ENCODE peak calls at places on chromosomes 12 and 14, in eight cellular contexts. One of them, this sample, is unnamed.

GRCh38 chr14:60722836-60723217 is 1.3 kb downstream of the SIX4 start:
- DNase-seq in thoracic aorta: no peak
- DNase-seq in fibroblast of mammary gland: peak; percentile 6
- DNase-seq in NCI-H1092 treated with DMSO at 0.1 percent for 48 hours: no peak
- DNase-seq in HEK293T: peak; percentile 37
- DNase-seq in cortex of kidney: no peak
- DNase-seq in posterior vena cava: no peak
- DNase-seq in stimulated activated CD4-positive, alpha-beta T cell treated with anti-CD3 and anti-CD28 coated beads, TNF-alpha, amount 100 ng/mL, for 1 hour: no peak
- DNase-seq in this sample: peak; percentile 11

GRCh38 chr14:23882884-23883283 is 70.7 kb upstream of the DHRS4 start:
- DNase-seq in fibroblast of mammary gland: no peak
- DNase-seq in cortex of kidney: no peak
- DNase-seq in posterior vena cava: no peak
- DNase-seq in stimulated activated CD4-positive, alpha-beta T cell treated with anti-CD3 and anti-CD28 coated beads, TNF-alpha, amount 100 ng/mL, for 1 hour: no peak
- DNase-seq in NCI-H1092 treated with DMSO at 0.1 percent for 48 hours: no peak
- DNase-seq in thoracic aorta: no peak
- DNase-seq in HEK293T: no peak
- DNase-seq in this sample: no peak

GRCh38 chr12:106084048-106084671 is 54.6 kb downstream of the NUAK1 start:
- DNase-seq in HEK293T: peak; percentile 65
- DNase-seq in cortex of kidney: no peak
- DNase-seq in posterior vena cava: no peak
- DNase-seq in NCI-H1092 treated with DMSO at 0.1 percent for 48 hours: no peak
- DNase-seq in fibroblast of mammary gland: peak; percentile 44
- DNase-seq in thoracic aorta: no peak
- DNase-seq in stimulated activated CD4-positive, alpha-beta T cell treated with anti-CD3 and anti-CD28 coated beads, TNF-alpha, amount 100 ng/mL, for 1 hour: no peak
- DNase-seq in this sample: no peak

GRCh38 chr14:23514009-23514962 is 37.3 kb downstream of the ZFHX2 start:
- DNase-seq in posterior vena cava: no peak
- DNase-seq in thoracic aorta: no peak
- DNase-seq in stimulated activated CD4-positive, alpha-beta T cell treated with anti-CD3 and anti-CD28 coated beads, TNF-alpha, amount 100 ng/mL, for 1 hour: no peak
- DNase-seq in cortex of kidney: no peak
- DNase-seq in NCI-H1092 treated with DMSO at 0.1 percent for 48 hours: peak; percentile 72
- DNase-seq in HEK293T: no peak
- DNase-seq in fibroblast of mammary gland: no peak
- DNase-seq in this sample: no peak

GRCh38 chr12:106594447-106594846 is 11.6 kb downstream of the RFX4 start:
- DNase-seq in NCI-H1092 treated with DMSO at 0.1 percent for 48 hours: no peak
- DNase-seq in cortex of kidney: no peak
- DNase-seq in HEK293T: no peak
- DNase-seq in fibroblast of mammary gland: no peak
- DNase-seq in posterior vena cava: no peak
- DNase-seq in stimulated activated CD4-positive, alpha-beta T cell treated with anti-CD3 and anti-CD28 coated beads, TNF-alpha, amount 100 ng/mL, for 1 hour: no peak
- DNase-seq in thoracic aorta: no peak
- DNase-seq in this sample: no peak

GRCh38 chr12:66662729-66663128 is 16.1 kb downstream of the GRIP1 start:
- DNase-seq in posterior vena cava: no peak
- DNase-seq in NCI-H1092 treated with DMSO at 0.1 percent for 48 hours: peak; percentile 53
- DNase-seq in stimulated activated CD4-positive, alpha-beta T cell treated with anti-CD3 and anti-CD28 coated beads, TNF-alpha, amount 100 ng/mL, for 1 hour: no peak
- DNase-seq in fibroblast of mammary gland: peak; percentile 62
- DNase-seq in cortex of kidney: no peak
- DNase-seq in thoracic aorta: no peak
- DNase-seq in HEK293T: no peak
- DNase-seq in this sample: peak; percentile 47

GRCh38 chr14:61130512-61131260 is 149.6 kb downstream of the SLC38A6 start:
- DNase-seq in thoracic aorta: no peak
- DNase-seq in HEK293T: no peak
- DNase-seq in cortex of kidney: no peak
- DNase-seq in fibroblast of mammary gland: no peak
- DNase-seq in posterior vena cava: no peak
- DNase-seq in NCI-H1092 treated with DMSO at 0.1 percent for 48 hours: peak; percentile 22
- DNase-seq in stimulated activated CD4-positive, alpha-beta T cell treated with anti-CD3 and anti-CD28 coated beads, TNF-alpha, amount 100 ng/mL, for 1 hour: no peak
- DNase-seq in this sample: no peak

GRCh38 chr14:89365071-89365801 is 51.8 kb downstream of the FOXN3 start:
- DNase-seq in thoracic aorta: no peak
- DNase-seq in HEK293T: no peak
- DNase-seq in stimulated activated CD4-positive, alpha-beta T cell treated with anti-CD3 and anti-CD28 coated beads, TNF-alpha, amount 100 ng/mL, for 1 hour: peak; percentile 13
- DNase-seq in fibroblast of mammary gland: peak; percentile 17
- DNase-seq in cortex of kidney: no peak
- DNase-seq in posterior vena cava: no peak
- DNase-seq in NCI-H1092 treated with DMSO at 0.1 percent for 48 hours: no peak
- DNase-seq in this sample: no peak

GRCh38 chr12:66459944-66460482 is 157.7 kb downstream of the HELB start:
- DNase-seq in thoracic aorta: no peak
- DNase-seq in cortex of kidney: no peak
- DNase-seq in NCI-H1092 treated with DMSO at 0.1 percent for 48 hours: no peak
- DNase-seq in stimulated activated CD4-positive, alpha-beta T cell treated with anti-CD3 and anti-CD28 coated beads, TNF-alpha, amount 100 ng/mL, for 1 hour: no peak
- DNase-seq in HEK293T: no peak
- DNase-seq in fibroblast of mammary gland: no peak
- DNase-seq in posterior vena cava: no peak
- DNase-seq in this sample: no peak

GRCh38 chr12:94429633-94430032 is 30.0 kb downstream of the CEP83 start:
- DNase-seq in cortex of kidney: no peak
- DNase-seq in thoracic aorta: no peak
- DNase-seq in posterior vena cava: no peak
- DNase-seq in stimulated activated CD4-positive, alpha-beta T cell treated with anti-CD3 and anti-CD28 coated beads, TNF-alpha, amount 100 ng/mL, for 1 hour: no peak
- DNase-seq in fibroblast of mammary gland: peak; percentile 12
- DNase-seq in NCI-H1092 treated with DMSO at 0.1 percent for 48 hours: no peak
- DNase-seq in HEK293T: no peak
- DNase-seq in this sample: no peak

GRCh38 chr12:58086006-58086405 is 144.6 kb downstream of the ATP23 start:
- DNase-seq in cortex of kidney: no peak
- DNase-seq in stimulated activated CD4-positive, alpha-beta T cell treated with anti-CD3 and anti-CD28 coated beads, TNF-alpha, amount 100 ng/mL, for 1 hour: no peak
- DNase-seq in NCI-H1092 treated with DMSO at 0.1 percent for 48 hours: no peak
- DNase-seq in thoracic aorta: no peak
- DNase-seq in HEK293T: no peak
- DNase-seq in posterior vena cava: no peak
- DNase-seq in fibroblast of mammary gland: no peak
- DNase-seq in this sample: no peak

GRCh38 chr12:18139254-18139653 is 49.3 kb upstream of the RERGL start:
- DNase-seq in fibroblast of mammary gland: no peak
- DNase-seq in thoracic aorta: no peak
- DNase-seq in cortex of kidney: no peak
- DNase-seq in posterior vena cava: no peak
- DNase-seq in stimulated activated CD4-positive, alpha-beta T cell treated with anti-CD3 and anti-CD28 coated beads, TNF-alpha, amount 100 ng/mL, for 1 hour: no peak
- DNase-seq in NCI-H1092 treated with DMSO at 0.1 percent for 48 hours: no peak
- DNase-seq in HEK293T: no peak
- DNase-seq in this sample: no peak

GRCh38 chr14:104524726-104525125 is 54.8 kb upstream of the C14orf180 start:
- DNase-seq in NCI-H1092 treated with DMSO at 0.1 percent for 48 hours: no peak
- DNase-seq in HEK293T: no peak
- DNase-seq in stimulated activated CD4-positive, alpha-beta T cell treated with anti-CD3 and anti-CD28 coated beads, TNF-alpha, amount 100 ng/mL, for 1 hour: no peak
- DNase-seq in fibroblast of mammary gland: no peak
- DNase-seq in thoracic aorta: no peak
- DNase-seq in posterior vena cava: peak; percentile 31
- DNase-seq in cortex of kidney: no peak
- DNase-seq in this sample: no peak

GRCh38 chr14:25759251-25759650 is 709.3 kb upstream of the STXBP6 start:
- DNase-seq in posterior vena cava: no peak
- DNase-seq in stimulated activated CD4-positive, alpha-beta T cell treated with anti-CD3 and anti-CD28 coated beads, TNF-alpha, amount 100 ng/mL, for 1 hour: no peak
- DNase-seq in HEK293T: no peak
- DNase-seq in NCI-H1092 treated with DMSO at 0.1 percent for 48 hours: no peak
- DNase-seq in thoracic aorta: no peak
- DNase-seq in cortex of kidney: no peak
- DNase-seq in fibroblast of mammary gland: no peak
- DNase-seq in this sample: no peak

GRCh38 chr14:23675906-23676305 is 39.7 kb downstream of the DHRS2 start:
- DNase-seq in NCI-H1092 treated with DMSO at 0.1 percent for 48 hours: no peak
- DNase-seq in fibroblast of mammary gland: no peak
- DNase-seq in stimulated activated CD4-positive, alpha-beta T cell treated with anti-CD3 and anti-CD28 coated beads, TNF-alpha, amount 100 ng/mL, for 1 hour: no peak
- DNase-seq in cortex of kidney: no peak
- DNase-seq in posterior vena cava: no peak
- DNase-seq in HEK293T: no peak
- DNase-seq in thoracic aorta: no peak
- DNase-seq in this sample: no peak

GRCh38 chr12:111747333-111747732 is 19.4 kb upstream of the ALDH2 start:
- DNase-seq in thoracic aorta: no peak
- DNase-seq in fibroblast of mammary gland: no peak
- DNase-seq in stimulated activated CD4-positive, alpha-beta T cell treated with anti-CD3 and anti-CD28 coated beads, TNF-alpha, amount 100 ng/mL, for 1 hour: no peak
- DNase-seq in cortex of kidney: no peak
- DNase-seq in HEK293T: no peak
- DNase-seq in NCI-H1092 treated with DMSO at 0.1 percent for 48 hours: no peak
- DNase-seq in posterior vena cava: no peak
- DNase-seq in this sample: no peak

GRCh38 chr12:109111775-109112491 is 4.5 kb upstream of the ACACB start:
- DNase-seq in cortex of kidney: no peak
- DNase-seq in fibroblast of mammary gland: peak; percentile 63
- DNase-seq in NCI-H1092 treated with DMSO at 0.1 percent for 48 hours: no peak
- DNase-seq in thoracic aorta: no peak
- DNase-seq in posterior vena cava: peak; percentile 90
- DNase-seq in HEK293T: peak; percentile 55
- DNase-seq in stimulated activated CD4-positive, alpha-beta T cell treated with anti-CD3 and anti-CD28 coated beads, TNF-alpha, amount 100 ng/mL, for 1 hour: no peak
- DNase-seq in this sample: peak; percentile 50

GRCh38 chr14:21680072-21680471 is 6.5 kb upstream of the OR4E1 start:
- DNase-seq in thoracic aorta: no peak
- DNase-seq in cortex of kidney: no peak
- DNase-seq in NCI-H1092 treated with DMSO at 0.1 percent for 48 hours: no peak
- DNase-seq in stimulated activated CD4-positive, alpha-beta T cell treated with anti-CD3 and anti-CD28 coated beads, TNF-alpha, amount 100 ng/mL, for 1 hour: no peak
- DNase-seq in posterior vena cava: no peak
- DNase-seq in fibroblast of mammary gland: peak; percentile 39
- DNase-seq in HEK293T: no peak
- DNase-seq in this sample: no peak

GRCh38 chr14:101027291-101027690 is 123.8 kb upstream of the RTL1 start:
- DNase-seq in cortex of kidney: no peak
- DNase-seq in fibroblast of mammary gland: no peak
- DNase-seq in stimulated activated CD4-positive, alpha-beta T cell treated with anti-CD3 and anti-CD28 coated beads, TNF-alpha, amount 100 ng/mL, for 1 hour: no peak
- DNase-seq in thoracic aorta: no peak
- DNase-seq in HEK293T: no peak
- DNase-seq in NCI-H1092 treated with DMSO at 0.1 percent for 48 hours: no peak
- DNase-seq in posterior vena cava: peak; percentile 61
- DNase-seq in this sample: no peak

GRCh38 chr12:54431911-54432814 is 13.1 kb upstream of the ITGA5 start:
- DNase-seq in NCI-H1092 treated with DMSO at 0.1 percent for 48 hours: no peak
- DNase-seq in posterior vena cava: peak; percentile 93
- DNase-seq in stimulated activated CD4-positive, alpha-beta T cell treated with anti-CD3 and anti-CD28 coated beads, TNF-alpha, amount 100 ng/mL, for 1 hour: no peak
- DNase-seq in cortex of kidney: no peak
- DNase-seq in HEK293T: no peak
- DNase-seq in fibroblast of mammary gland: peak; percentile 97
- DNase-seq in thoracic aorta: peak; percentile 83
- DNase-seq in this sample: peak; percentile 93

GRCh38 chr12:92505373-92506340 is 197.1 kb upstream of the PLEKHG7 start:
- DNase-seq in posterior vena cava: peak; percentile 84
- DNase-seq in cortex of kidney: no peak
- DNase-seq in HEK293T: no peak
- DNase-seq in NCI-H1092 treated with DMSO at 0.1 percent for 48 hours: peak; percentile 56
- DNase-seq in stimulated activated CD4-positive, alpha-beta T cell treated with anti-CD3 and anti-CD28 coated beads, TNF-alpha, amount 100 ng/mL, for 1 hour: no peak
- DNase-seq in fibroblast of mammary gland: peak; percentile 55
- DNase-seq in thoracic aorta: peak; percentile 5
- DNase-seq in this sample: no peak

GRCh38 chr12:39935275-39935674 is 170.6 kb downstream of the SLC2A13 start:
- DNase-seq in HEK293T: no peak
- DNase-seq in fibroblast of mammary gland: peak; percentile 80
- DNase-seq in posterior vena cava: no peak
- DNase-seq in NCI-H1092 treated with DMSO at 0.1 percent for 48 hours: no peak
- DNase-seq in stimulated activated CD4-positive, alpha-beta T cell treated with anti-CD3 and anti-CD28 coated beads, TNF-alpha, amount 100 ng/mL, for 1 hour: no peak
- DNase-seq in cortex of kidney: no peak
- DNase-seq in thoracic aorta: no peak
- DNase-seq in this sample: peak; percentile 6

GRCh38 chr12:8493084-8493483 is 20.2 kb upstream of the CLEC4D start:
- DNase-seq in posterior vena cava: no peak
- DNase-seq in cortex of kidney: no peak
- DNase-seq in NCI-H1092 treated with DMSO at 0.1 percent for 48 hours: no peak
- DNase-seq in HEK293T: no peak
- DNase-seq in fibroblast of mammary gland: no peak
- DNase-seq in stimulated activated CD4-positive, alpha-beta T cell treated with anti-CD3 and anti-CD28 coated beads, TNF-alpha, amount 100 ng/mL, for 1 hour: no peak
- DNase-seq in thoracic aorta: no peak
- DNase-seq in this sample: no peak

GRCh38 chr14:45664668-45665356 is 411.8 kb upstream of the MIS18BP1 start:
- DNase-seq in posterior vena cava: no peak
- DNase-seq in fibroblast of mammary gland: no peak
- DNase-seq in thoracic aorta: no peak
- DNase-seq in HEK293T: no peak
- DNase-seq in stimulated activated CD4-positive, alpha-beta T cell treated with anti-CD3 and anti-CD28 coated beads, TNF-alpha, amount 100 ng/mL, for 1 hour: no peak
- DNase-seq in NCI-H1092 treated with DMSO at 0.1 percent for 48 hours: no peak
- DNase-seq in cortex of kidney: no peak
- DNase-seq in this sample: no peak

GRCh38 chr12:89890191-89890590 is 181.6 kb upstream of the ATP2B1 start:
- DNase-seq in cortex of kidney: no peak
- DNase-seq in thoracic aorta: no peak
- DNase-seq in NCI-H1092 treated with DMSO at 0.1 percent for 48 hours: no peak
- DNase-seq in stimulated activated CD4-positive, alpha-beta T cell treated with anti-CD3 and anti-CD28 coated beads, TNF-alpha, amount 100 ng/mL, for 1 hour: no peak
- DNase-seq in posterior vena cava: no peak
- DNase-seq in HEK293T: no peak
- DNase-seq in fibroblast of mammary gland: no peak
- DNase-seq in this sample: no peak

GRCh38 chr14:59771577-59771976 is 99.0 kb downstream of the RTN1 start:
- DNase-seq in HEK293T: peak; percentile 14
- DNase-seq in posterior vena cava: no peak
- DNase-seq in NCI-H1092 treated with DMSO at 0.1 percent for 48 hours: peak; percentile 78
- DNase-seq in fibroblast of mammary gland: peak; percentile 58
- DNase-seq in stimulated activated CD4-positive, alpha-beta T cell treated with anti-CD3 and anti-CD28 coated beads, TNF-alpha, amount 100 ng/mL, for 1 hour: no peak
- DNase-seq in thoracic aorta: no peak
- DNase-seq in cortex of kidney: no peak
- DNase-seq in this sample: peak; percentile 50

GRCh38 chr14:68781161-68782021 is 11.5 kb downstream of the ZFP36L1 start:
- DNase-seq in stimulated activated CD4-positive, alpha-beta T cell treated with anti-CD3 and anti-CD28 coated beads, TNF-alpha, amount 100 ng/mL, for 1 hour: no peak
- DNase-seq in HEK293T: no peak
- DNase-seq in thoracic aorta: no peak
- DNase-seq in posterior vena cava: peak; percentile 83
- DNase-seq in cortex of kidney: no peak
- DNase-seq in NCI-H1092 treated with DMSO at 0.1 percent for 48 hours: no peak
- DNase-seq in fibroblast of mammary gland: no peak
- DNase-seq in this sample: no peak

GRCh38 chr12:42192258-42192657 is 45.8 kb downstream of the YAF2 start:
- DNase-seq in HEK293T: no peak
- DNase-seq in posterior vena cava: no peak
- DNase-seq in fibroblast of mammary gland: no peak
- DNase-seq in NCI-H1092 treated with DMSO at 0.1 percent for 48 hours: no peak
- DNase-seq in stimulated activated CD4-positive, alpha-beta T cell treated with anti-CD3 and anti-CD28 coated beads, TNF-alpha, amount 100 ng/mL, for 1 hour: no peak
- DNase-seq in cortex of kidney: no peak
- DNase-seq in thoracic aorta: no peak
- DNase-seq in this sample: no peak

GRCh38 chr12:50201987-50202521 is 34.9 kb upstream of the CERS5 start:
- DNase-seq in fibroblast of mammary gland: peak; percentile 83
- DNase-seq in cortex of kidney: no peak
- DNase-seq in stimulated activated CD4-positive, alpha-beta T cell treated with anti-CD3 and anti-CD28 coated beads, TNF-alpha, amount 100 ng/mL, for 1 hour: no peak
- DNase-seq in posterior vena cava: no peak
- DNase-seq in NCI-H1092 treated with DMSO at 0.1 percent for 48 hours: no peak
- DNase-seq in thoracic aorta: no peak
- DNase-seq in HEK293T: no peak
- DNase-seq in this sample: peak; percentile 81

GRCh38 chr14:55698051-55698450 is 118.0 kb downstream of the KTN1 start:
- DNase-seq in thoracic aorta: no peak
- DNase-seq in NCI-H1092 treated with DMSO at 0.1 percent for 48 hours: no peak
- DNase-seq in cortex of kidney: no peak
- DNase-seq in stimulated activated CD4-positive, alpha-beta T cell treated with anti-CD3 and anti-CD28 coated beads, TNF-alpha, amount 100 ng/mL, for 1 hour: no peak
- DNase-seq in posterior vena cava: no peak
- DNase-seq in fibroblast of mammary gland: no peak
- DNase-seq in HEK293T: no peak
- DNase-seq in this sample: no peak

GRCh38 chr14:106185837-106186233 is 659.5 kb downstream of the TMEM121 start:
- DNase-seq in HEK293T: no peak
- DNase-seq in thoracic aorta: no peak
- DNase-seq in stimulated activated CD4-positive, alpha-beta T cell treated with anti-CD3 and anti-CD28 coated beads, TNF-alpha, amount 100 ng/mL, for 1 hour: no peak
- DNase-seq in fibroblast of mammary gland: no peak
- DNase-seq in cortex of kidney: no peak
- DNase-seq in posterior vena cava: no peak
- DNase-seq in NCI-H1092 treated with DMSO at 0.1 percent for 48 hours: no peak
- DNase-seq in this sample: no peak

GRCh38 chr12:76153616-76154015 is 69.1 kb upstream of the NAP1L1 start:
- DNase-seq in HEK293T: no peak
- DNase-seq in thoracic aorta: no peak
- DNase-seq in posterior vena cava: no peak
- DNase-seq in NCI-H1092 treated with DMSO at 0.1 percent for 48 hours: no peak
- DNase-seq in stimulated activated CD4-positive, alpha-beta T cell treated with anti-CD3 and anti-CD28 coated beads, TNF-alpha, amount 100 ng/mL, for 1 hour: no peak
- DNase-seq in fibroblast of mammary gland: no peak
- DNase-seq in cortex of kidney: no peak
- DNase-seq in this sample: no peak

GRCh38 chr12:98439471-98440164 is 75.8 kb upstream of the TMPO start:
- DNase-seq in thoracic aorta: no peak
- DNase-seq in posterior vena cava: no peak
- DNase-seq in NCI-H1092 treated with DMSO at 0.1 percent for 48 hours: no peak
- DNase-seq in HEK293T: no peak
- DNase-seq in stimulated activated CD4-positive, alpha-beta T cell treated with anti-CD3 and anti-CD28 coated beads, TNF-alpha, amount 100 ng/mL, for 1 hour: no peak
- DNase-seq in cortex of kidney: no peak
- DNase-seq in fibroblast of mammary gland: peak; percentile 58
- DNase-seq in this sample: no peak

GRCh38 chr14:71166434-71166833 is 259.2 kb downstream of the PCNX1 start:
- DNase-seq in stimulated activated CD4-positive, alpha-beta T cell treated with anti-CD3 and anti-CD28 coated beads, TNF-alpha, amount 100 ng/mL, for 1 hour: no peak
- DNase-seq in thoracic aorta: no peak
- DNase-seq in posterior vena cava: no peak
- DNase-seq in fibroblast of mammary gland: peak; percentile 68
- DNase-seq in cortex of kidney: no peak
- DNase-seq in HEK293T: peak; percentile 55
- DNase-seq in NCI-H1092 treated with DMSO at 0.1 percent for 48 hours: peak; percentile 13
- DNase-seq in this sample: no peak